ENCODE peak calls at places on chromosomes 13 and 19, in four cellular contexts. K, P, J and D are unnamed samples. For H3K4me1, the result is how much of the 10 kb centered on the place peaks cover.

GRCh38 chr19:4969292-4969771 is 419 bp downstream of the KDM4B start:
- DNase-seq in K (no peak), P (no peak), J (no peak), D (no peak)

GRCh38 chr13:79451500-79451962 is 29.4 kb upstream of the NDFIP2 start:
- DNase-seq in K (no peak), P (no peak), J (peak), D (no peak)

GRCh38 chr19:13098291-13099072 is 4.2 kb downstream of the LYL1 start:
- DNase-seq in K (no peak), P (no peak), J (no peak), D (no peak)

GRCh38 chr19:38028913-38029565 is 122.0 kb downstream of the SIPA1L3 start:
- DNase-seq in K (no peak), P (no peak), J (no peak), D (no peak)

GRCh38 chr19:19866599-19867248 is 1.0 kb downstream of the ZNF253 start:
- DNase-seq in K (no peak), P (peak), J (no peak), D (no peak)

GRCh38 chr19:21789761-21790160 is 22.4 kb upstream of the ZNF100 start:
- DNase-seq in K (no peak), P (no peak), J (no peak), D (no peak)

GRCh38 chr19:47644743-47645499 is 36.0 kb downstream of the BICRA start:
- DNase-seq in K (no peak), P (peak), J (no peak), D (no peak)

GRCh38 chr19:39970674-39971379 is at the start of gene PSMC4:
- DNase-seq in K (peak), P (peak), J (peak), D (peak)

GRCh38 chr13:36891752-36892151 is 28.3 kb downstream of the SMAD9 start:
- DNase-seq in K (no peak), P (no peak), J (no peak), D (no peak)

GRCh38 chr19:2041686-2042484 is 9.2 kb downstream of the MKNK2 start:
- DNase-seq in K (peak), P (peak), J (peak), D (peak)

GRCh38 chr19:33998739-33999345 is 173.5 kb upstream of the LSM14A start:
- DNase-seq in K (no peak), P (no peak), J (peak), D (no peak)

GRCh38 chr13:45768668-45769067 is 66.5 kb downstream of the CBY2 start:
- DNase-seq in K (no peak), P (no peak), J (no peak), D (no peak)

GRCh38 chr13:42047561-42048322 is 706 bp upstream of the DGKH start:
- DNase-seq in K (peak), P (peak), J (peak), D (peak)

GRCh38 chr19:48560095-48560530 is 8.1 kb downstream of the SULT2B1 start:
- DNase-seq in K (no peak), P (no peak), J (no peak), D (no peak)

GRCh38 chr13:98976941-98977340 is 923 bp downstream of the DOCK9 start:
- DNase-seq in K (no peak), P (no peak), J (no peak), D (no peak)

GRCh38 chr19:3236272-3236671 is 11.8 kb downstream of the CELF5 start:
- DNase-seq in K (no peak), P (no peak), J (no peak), D (no peak)

GRCh38 chr19:51060973-51061372 is 3.9 kb downstream of the KLK13 start:
- DNase-seq in K (no peak), P (no peak), J (no peak), D (no peak)

GRCh38 chr13:79779761-79780160 is 298.8 kb downstream of the NDFIP2 start:
- DNase-seq in K (no peak), P (peak), J (no peak), D (no peak)

GRCh38 chr19:47520343-47520806 is 5.5 kb upstream of the NAPA start:
- DNase-seq in K (no peak), P (no peak), J (no peak), D (no peak)

GRCh38 chr13:31200636-31200970 is 828 bp downstream of the B3GLCT start:
- DNase-seq in K (peak), P (peak), J (peak), D (peak)

GRCh38 chr19:2547033-2547680 is 71.2 kb downstream of the GADD45B start:
- DNase-seq in K (no peak), P (no peak), J (no peak), D (no peak)

DNA sequence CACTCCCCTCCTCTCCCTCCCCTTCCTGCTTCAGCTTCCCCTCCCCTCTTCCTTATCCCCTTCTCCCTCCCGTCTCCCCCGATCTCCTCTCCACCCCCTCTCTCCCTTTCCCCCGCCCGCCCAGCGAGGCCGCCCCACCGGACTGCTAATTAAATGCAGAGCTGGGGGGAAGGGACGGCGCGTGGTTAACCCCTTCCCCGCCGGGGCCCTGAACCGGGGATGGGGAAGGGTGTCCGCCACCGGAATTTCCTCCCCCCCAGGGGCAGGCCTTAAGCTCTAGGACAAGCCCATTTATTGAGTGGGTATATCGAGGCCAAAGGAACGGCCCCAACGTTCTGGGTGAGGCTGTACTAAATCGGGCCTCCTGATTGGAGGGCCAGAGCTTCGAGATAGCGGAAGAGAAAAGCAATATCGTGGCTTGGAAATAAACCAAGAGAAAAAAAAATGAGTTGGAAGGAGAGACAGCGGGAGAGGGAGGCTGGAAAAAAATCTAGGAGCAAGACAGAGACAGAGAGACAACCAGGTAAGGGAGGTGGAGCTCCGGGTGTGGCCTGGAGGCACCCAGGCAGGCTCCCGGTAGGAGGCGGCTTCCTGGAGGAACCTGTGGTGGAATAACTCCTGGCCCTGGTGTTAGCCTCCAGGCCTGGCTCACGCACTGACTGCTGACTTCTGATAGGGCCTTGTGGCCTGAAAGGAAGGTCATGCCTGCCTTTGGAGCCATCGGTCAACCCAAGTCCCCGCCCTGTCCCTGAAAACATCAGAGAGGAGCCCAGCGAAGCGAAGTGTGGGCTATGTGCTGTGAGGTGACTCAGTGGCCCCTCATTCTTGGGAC is 11.6 kb upstream of the JUND start:
- DNase-seq in K (peak), P (peak), J (peak), D (peak)
- TF ChIP-seq POLR2A in K (no peak), P (no peak), J (no peak), D (peak)

GRCh38 chr19:43318203-43318602 is 35.3 kb upstream of the CD177 start:
- DNase-seq in K (no peak), P (no peak), J (no peak), D (no peak)

GRCh38 chr19:43318796-43319314 is 34.6 kb upstream of the CD177 start:
- DNase-seq in K (no peak), P (no peak), J (no peak), D (no peak)

GRCh38 chr19:43313711-43314495 is 39.6 kb upstream of the CD177 start:
- DNase-seq in K (no peak), P (no peak), J (no peak), D (no peak)

GRCh38 chr19:43315851-43316250 is 37.6 kb upstream of the CD177 start:
- DNase-seq in K (no peak), P (no peak), J (no peak), D (no peak)

GRCh38 chr19:43316591-43317319 is 36.7 kb upstream of the CD177 start:
- DNase-seq in K (no peak), P (no peak), J (peak), D (no peak)
- TF ChIP-seq CTCF in K (no peak), P (no peak), J (peak), D (no peak)

DNA sequence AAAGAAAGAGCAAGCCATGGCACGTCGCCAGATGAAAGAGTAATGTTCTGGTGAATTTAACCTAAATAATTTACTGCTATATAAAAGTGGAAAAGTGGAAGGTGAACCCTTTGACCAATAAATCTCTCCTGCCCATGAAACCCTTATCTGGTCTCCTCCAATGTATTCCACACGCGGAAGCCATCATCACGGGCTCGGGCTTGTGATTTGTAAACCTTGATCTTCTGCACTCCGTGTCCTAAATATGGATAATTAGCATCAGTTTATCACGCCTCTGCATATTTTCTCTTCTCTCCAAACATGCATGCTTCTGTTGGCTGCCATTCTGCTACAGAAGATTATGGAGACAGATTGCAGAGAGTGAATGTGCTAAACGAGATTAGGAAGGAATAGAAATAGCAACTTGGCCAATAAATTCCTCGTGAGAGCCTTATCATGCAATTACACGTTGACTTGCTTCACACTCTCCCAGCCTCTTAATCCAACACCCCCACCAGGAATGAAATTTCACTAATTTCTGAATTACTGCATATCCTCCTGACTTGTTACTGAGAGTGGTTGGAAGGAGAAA is 34.5 kb downstream of the SOX1 start:
- DNase-seq in K (no peak), P (no peak), J (no peak), D (no peak)
- H3K4me1 ChIP-seq in K (under half), P (under half), J (under half), D (under half)

DNA sequence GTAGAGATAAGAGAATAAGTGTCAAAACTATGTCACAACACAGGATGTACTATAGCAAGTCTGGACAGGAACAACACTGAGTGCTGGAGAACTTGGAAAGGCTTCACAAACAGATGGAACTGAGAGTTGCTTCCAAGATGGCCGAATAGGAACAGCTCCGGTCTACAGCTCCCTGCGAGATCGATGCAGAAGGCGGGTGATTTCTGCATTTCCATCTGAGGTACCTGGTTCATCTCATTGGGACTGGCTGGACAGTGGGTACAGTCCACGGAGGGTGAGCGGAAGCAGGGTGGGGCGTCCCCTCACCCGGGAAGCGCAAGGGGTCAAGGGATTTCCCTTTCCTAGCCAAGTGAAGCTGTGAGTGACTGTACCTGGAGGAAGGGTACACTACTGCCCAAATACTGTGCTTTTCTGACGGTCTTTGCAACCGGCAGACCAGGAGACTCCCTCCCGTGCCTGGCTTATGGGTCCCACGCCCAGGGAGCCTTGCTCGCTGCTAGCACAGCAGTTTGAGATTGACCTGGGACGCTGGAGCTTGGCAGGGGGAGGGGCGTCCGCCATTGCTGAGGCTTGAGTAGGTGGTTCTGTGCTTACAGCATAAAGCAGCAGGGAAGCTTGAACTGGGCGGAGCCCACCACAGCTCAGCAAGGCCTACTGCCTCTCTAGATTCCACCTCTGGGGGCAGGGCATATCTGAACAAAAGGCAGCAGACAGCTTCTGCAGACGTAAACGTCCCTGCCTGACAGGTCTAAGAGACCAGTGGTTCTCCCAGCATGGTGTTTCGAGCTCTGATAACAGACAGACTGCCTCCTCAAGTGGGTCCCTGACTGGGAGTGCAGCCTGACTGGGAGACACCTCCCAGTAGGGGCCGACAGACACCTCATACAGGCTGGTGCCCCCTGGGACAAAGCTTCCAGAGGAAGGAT is 46.0 kb downstream of the USP12 start:
- DNase-seq in K (no peak), P (no peak), J (no peak), D (no peak)
- TF ChIP-seq POLR2A in K (no peak), P (no peak), J (no peak), D (no peak)

DNA sequence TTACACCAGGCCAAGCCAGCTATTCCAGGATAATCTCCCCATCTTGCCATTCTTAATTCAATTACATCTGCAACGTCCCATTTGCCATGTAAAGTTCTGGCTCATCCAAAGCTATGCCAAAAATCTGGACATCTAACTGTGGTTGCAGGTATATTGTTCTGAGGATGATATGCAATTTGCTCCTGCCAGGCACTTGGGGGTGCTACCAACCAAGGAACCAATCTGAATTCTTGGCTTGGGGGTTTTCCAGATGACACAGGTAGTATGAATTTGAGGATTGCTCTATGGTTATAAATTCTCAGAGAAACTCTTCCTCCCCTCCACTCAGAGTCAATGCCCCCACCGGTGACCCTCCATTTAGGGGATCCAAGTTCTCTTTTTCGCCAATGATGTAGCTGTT is 33.0 kb downstream of the CRYL1 start:
- DNase-seq in K (no peak), P (peak), J (peak), D (no peak)
- TF ChIP-seq CTCF in K (no peak), P (no peak), J (peak), D (peak)